ENCODE peak calls at places on chromosome 17, in nine cellular contexts. One of them, this sample, is unnamed.

GRCh38 chr17:82909322-82909904 is 69.6 kb upstream of the ZNF750 start:
- DNase-seq in brain microvascular endothelial cell: no peak
- DNase-seq in kidney epithelial cell: no peak
- DNase-seq in GM23338: no peak
- DNase-seq in mucosa of descending colon: peak; percentile 66
- DNase-seq in endothelial cell: no peak
- DNase-seq in epithelial cell of esophagus: no peak
- DNase-seq in HFF-Myc: no peak
- DNase-seq in endodermal cell: no peak
- DNase-seq in this sample: no peak

GRCh38 chr17:66472123-66472522 is 169.7 kb downstream of the PRKCA start:
- DNase-seq in GM23338: no peak
- DNase-seq in endothelial cell: no peak
- DNase-seq in kidney epithelial cell: no peak
- DNase-seq in mucosa of descending colon: no peak
- DNase-seq in HFF-Myc: no peak
- DNase-seq in epithelial cell of esophagus: no peak
- DNase-seq in endodermal cell: no peak
- DNase-seq in brain microvascular endothelial cell: no peak
- DNase-seq in this sample: no peak

GRCh38 chr17:1379930-1380313 is 20.1 kb downstream of the YWHAE start:
- DNase-seq in endothelial cell: no peak
- DNase-seq in kidney epithelial cell: no peak
- DNase-seq in epithelial cell of esophagus: no peak
- DNase-seq in mucosa of descending colon: no peak
- DNase-seq in endodermal cell: no peak
- DNase-seq in brain microvascular endothelial cell: no peak
- DNase-seq in GM23338: no peak
- DNase-seq in HFF-Myc: no peak
- DNase-seq in this sample: no peak

GRCh38 chr17:34254146-34254545 is 939 bp upstream of the CCL2 start:
- DNase-seq in endothelial cell: no peak
- DNase-seq in brain microvascular endothelial cell: no peak
- DNase-seq in kidney epithelial cell: no peak
- DNase-seq in endodermal cell: no peak
- DNase-seq in epithelial cell of esophagus: no peak
- DNase-seq in HFF-Myc: no peak
- DNase-seq in mucosa of descending colon: no peak
- DNase-seq in GM23338: no peak
- DNase-seq in this sample: no peak

GRCh38 chr17:2070241-2071023 is 15.5 kb downstream of the HIC1 start:
- DNase-seq in brain microvascular endothelial cell: no peak
- DNase-seq in GM23338: peak; percentile 83
- DNase-seq in endothelial cell: no peak
- DNase-seq in epithelial cell of esophagus: no peak
- DNase-seq in HFF-Myc: no peak
- DNase-seq in kidney epithelial cell: no peak
- DNase-seq in endodermal cell: peak; percentile 92
- DNase-seq in mucosa of descending colon: no peak
- DNase-seq in this sample: no peak

GRCh38 chr17:16438557-16439302 is 23.4 kb downstream of the TRPV2 start:
- DNase-seq in kidney epithelial cell: peak; percentile 96
- DNase-seq in mucosa of descending colon: peak; percentile 95
- DNase-seq in HFF-Myc: peak; percentile 99
- DNase-seq in endothelial cell: peak; percentile 95
- DNase-seq in brain microvascular endothelial cell: peak; percentile 99
- DNase-seq in GM23338: peak; percentile 100
- DNase-seq in epithelial cell of esophagus: peak; percentile 100
- DNase-seq in endodermal cell: peak; percentile 100
- DNase-seq in this sample: peak; percentile 97

GRCh38 chr17:79835470-79835899 is 3.8 kb downstream of the CBX4 start:
- DNase-seq in brain microvascular endothelial cell: no peak
- DNase-seq in epithelial cell of esophagus: no peak
- DNase-seq in GM23338: peak; percentile 64
- DNase-seq in endothelial cell: no peak
- DNase-seq in HFF-Myc: no peak
- DNase-seq in endodermal cell: peak; percentile 87
- DNase-seq in mucosa of descending colon: peak; percentile 48
- DNase-seq in kidney epithelial cell: no peak
- DNase-seq in this sample: no peak

GRCh38 chr17:43430936-43431649 is 32.3 kb downstream of the ARL4D start:
- DNase-seq in endodermal cell: peak; percentile 47
- DNase-seq in brain microvascular endothelial cell: no peak
- DNase-seq in HFF-Myc: no peak
- DNase-seq in mucosa of descending colon: no peak
- DNase-seq in GM23338: no peak
- DNase-seq in endothelial cell: no peak
- DNase-seq in epithelial cell of esophagus: no peak
- DNase-seq in kidney epithelial cell: no peak
- DNase-seq in this sample: no peak

GRCh38 chr17:83189013-83189672 is 109.7 kb downstream of the METRNL start:
- DNase-seq in epithelial cell of esophagus: no peak
- DNase-seq in brain microvascular endothelial cell: no peak
- DNase-seq in GM23338: no peak
- DNase-seq in HFF-Myc: no peak
- DNase-seq in kidney epithelial cell: no peak
- DNase-seq in endodermal cell: peak; percentile 36
- DNase-seq in mucosa of descending colon: no peak
- DNase-seq in endothelial cell: no peak
- DNase-seq in this sample: no peak

GRCh38 chr17:1673041-1673790 is 11.5 kb downstream of the PRPF8 start:
- DNase-seq in HFF-Myc: no peak
- DNase-seq in endodermal cell: no peak
- DNase-seq in kidney epithelial cell: no peak
- DNase-seq in brain microvascular endothelial cell: no peak
- DNase-seq in epithelial cell of esophagus: no peak
- DNase-seq in GM23338: no peak
- DNase-seq in endothelial cell: no peak
- DNase-seq in mucosa of descending colon: no peak
- DNase-seq in this sample: no peak

GRCh38 chr17:69228576-69228975 is at the start of gene ABCA10:
- DNase-seq in endothelial cell: no peak
- DNase-seq in GM23338: no peak
- DNase-seq in endodermal cell: no peak
- DNase-seq in brain microvascular endothelial cell: no peak
- DNase-seq in mucosa of descending colon: no peak
- DNase-seq in kidney epithelial cell: no peak
- DNase-seq in epithelial cell of esophagus: no peak
- DNase-seq in HFF-Myc: no peak
- DNase-seq in this sample: no peak

GRCh38 chr17:80830020-80830780 is 161.4 kb upstream of the CHMP6 start:
- DNase-seq in GM23338: no peak
- DNase-seq in HFF-Myc: no peak
- DNase-seq in endothelial cell: no peak
- DNase-seq in endodermal cell: no peak
- DNase-seq in brain microvascular endothelial cell: no peak
- DNase-seq in epithelial cell of esophagus: no peak
- DNase-seq in mucosa of descending colon: no peak
- DNase-seq in kidney epithelial cell: no peak
- DNase-seq in this sample: no peak

GRCh38 chr17:38617074-38617860 is 11.5 kb upstream of the SRCIN1 start:
- DNase-seq in endodermal cell: peak; percentile 72
- DNase-seq in brain microvascular endothelial cell: no peak
- DNase-seq in epithelial cell of esophagus: no peak
- DNase-seq in kidney epithelial cell: no peak
- DNase-seq in endothelial cell: no peak
- DNase-seq in GM23338: peak; percentile 37
- DNase-seq in HFF-Myc: no peak
- DNase-seq in mucosa of descending colon: no peak
- DNase-seq in this sample: no peak

GRCh38 chr17:46910179-46910927 is 12.6 kb upstream of the GOSR2 start:
- DNase-seq in mucosa of descending colon: no peak
- DNase-seq in endodermal cell: no peak
- DNase-seq in kidney epithelial cell: no peak
- DNase-seq in brain microvascular endothelial cell: no peak
- DNase-seq in GM23338: no peak
- DNase-seq in HFF-Myc: no peak
- DNase-seq in endothelial cell: no peak
- DNase-seq in epithelial cell of esophagus: no peak
- DNase-seq in this sample: no peak

GRCh38 chr17:37168731-37169353 is 206.9 kb upstream of the C17orf78 start:
- DNase-seq in endothelial cell: no peak
- DNase-seq in HFF-Myc: no peak
- DNase-seq in endodermal cell: no peak
- DNase-seq in kidney epithelial cell: no peak
- DNase-seq in epithelial cell of esophagus: no peak
- DNase-seq in brain microvascular endothelial cell: no peak
- DNase-seq in GM23338: no peak
- DNase-seq in mucosa of descending colon: no peak
- DNase-seq in this sample: no peak

GRCh38 chr17:66383353-66383752 is 80.9 kb downstream of the PRKCA start:
- DNase-seq in brain microvascular endothelial cell: peak; percentile 68
- DNase-seq in HFF-Myc: peak; percentile 80
- DNase-seq in endothelial cell: no peak
- DNase-seq in kidney epithelial cell: no peak
- DNase-seq in GM23338: no peak
- DNase-seq in endodermal cell: no peak
- DNase-seq in epithelial cell of esophagus: no peak
- DNase-seq in mucosa of descending colon: no peak
- DNase-seq in this sample: no peak

GRCh38 chr17:56808503-56808902 is 25.2 kb downstream of the C17orf67 start:
- DNase-seq in endodermal cell: no peak
- DNase-seq in epithelial cell of esophagus: peak; percentile 89
- DNase-seq in mucosa of descending colon: no peak
- DNase-seq in brain microvascular endothelial cell: no peak
- DNase-seq in GM23338: no peak
- DNase-seq in kidney epithelial cell: no peak
- DNase-seq in HFF-Myc: no peak
- DNase-seq in endothelial cell: no peak
- DNase-seq in this sample: no peak

GRCh38 chr17:68383443-68384321 is 73.6 kb downstream of the WIPI1 start:
- DNase-seq in kidney epithelial cell: no peak
- DNase-seq in endodermal cell: peak; percentile 36
- DNase-seq in epithelial cell of esophagus: no peak
- DNase-seq in brain microvascular endothelial cell: peak; percentile 91
- DNase-seq in endothelial cell: no peak
- DNase-seq in GM23338: no peak
- DNase-seq in mucosa of descending colon: no peak
- DNase-seq in HFF-Myc: peak; percentile 82
- DNase-seq in this sample: no peak

DNA sequence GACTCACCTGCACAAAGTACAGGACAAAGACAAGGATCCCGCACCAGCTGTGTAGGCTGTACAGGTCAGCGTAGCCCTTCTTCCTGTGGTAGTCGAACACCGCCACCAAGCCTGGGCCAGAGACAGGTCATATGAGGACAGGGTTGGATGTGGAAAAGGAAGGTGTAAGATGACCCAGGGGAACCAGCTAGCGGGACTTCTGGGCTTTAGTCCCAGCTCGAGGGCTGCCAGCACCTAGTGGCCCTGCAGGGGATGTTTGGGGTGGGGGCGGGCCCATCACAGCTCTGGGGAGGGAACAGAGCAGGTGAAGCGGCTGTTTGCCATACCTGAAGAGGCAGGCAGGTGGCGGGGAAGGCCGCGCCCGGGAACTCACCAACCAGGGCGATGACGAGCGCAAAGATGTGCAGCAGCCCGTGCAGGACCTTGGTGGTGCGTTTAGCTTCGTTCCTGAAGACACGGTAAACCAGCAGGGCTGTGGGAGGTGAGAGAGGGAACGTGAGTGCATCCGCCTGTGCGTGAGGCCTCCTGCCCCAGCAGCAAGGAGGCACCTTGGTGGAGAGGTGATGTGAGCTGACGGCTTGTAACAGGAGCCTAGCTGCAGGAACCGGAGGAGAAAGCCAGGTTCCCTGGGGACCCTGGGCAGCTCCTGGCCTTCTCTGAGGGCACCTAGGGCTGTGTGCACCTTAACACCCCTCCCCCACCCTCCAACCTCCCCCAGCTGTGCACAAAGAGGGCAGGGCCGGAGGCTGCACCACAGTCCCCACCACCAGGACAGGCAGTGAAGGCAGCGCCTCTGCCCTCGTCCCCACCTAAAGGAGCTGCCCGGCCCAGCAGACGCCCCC is 10.2 kb downstream of the CYB561 start:
- DNase-seq in mucosa of descending colon: peak; percentile 68
- DNase-seq in GM23338: peak; percentile 84
- DNase-seq in kidney epithelial cell: no peak
- DNase-seq in HFF-Myc: no peak
- DNase-seq in epithelial cell of esophagus: peak; percentile 49
- DNase-seq in endothelial cell: no peak
- DNase-seq in brain microvascular endothelial cell: no peak
- DNase-seq in endodermal cell: peak; percentile 87
- DNase-seq in this sample: no peak
- TF ChIP-seq CTCF in mucosa of descending colon: peak; percentile 10
- TF ChIP-seq CTCF in GM23338: peak; percentile 70
- TF ChIP-seq CTCF in kidney epithelial cell: peak; percentile 8
- TF ChIP-seq CTCF in HFF-Myc: no peak
- TF ChIP-seq CTCF in epithelial cell of esophagus: peak; percentile 56
- TF ChIP-seq CTCF in endothelial cell: no peak
- TF ChIP-seq CTCF in brain microvascular endothelial cell: no peak
- TF ChIP-seq CTCF in endodermal cell: peak; percentile 62
- TF ChIP-seq CTCF in this sample: no peak

DNA sequence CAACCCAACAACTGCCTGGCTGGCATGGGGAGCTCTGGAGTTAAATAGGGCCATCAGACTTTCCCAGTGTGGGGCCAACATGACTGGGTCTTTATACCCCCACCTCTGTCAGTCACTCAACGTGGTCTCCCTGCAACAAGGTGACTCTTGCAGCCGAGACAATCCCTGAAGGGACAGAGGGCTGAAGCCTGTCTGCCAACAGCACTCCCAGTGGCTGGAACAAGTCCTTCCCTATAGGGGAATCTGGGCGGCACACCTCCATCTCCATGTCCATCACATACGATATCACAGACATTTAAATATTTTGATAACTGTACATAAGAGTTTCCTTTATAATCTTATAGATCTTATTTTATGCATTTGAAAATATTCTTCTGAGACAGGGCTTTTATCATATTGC is 4.8 kb upstream of the MAPT start:
- DNase-seq in kidney epithelial cell: no peak
- DNase-seq in GM23338: peak; percentile 55
- DNase-seq in HFF-Myc: no peak
- DNase-seq in epithelial cell of esophagus: no peak
- DNase-seq in endothelial cell: no peak
- DNase-seq in mucosa of descending colon: no peak
- DNase-seq in endodermal cell: peak; percentile 78
- DNase-seq in brain microvascular endothelial cell: no peak
- DNase-seq in this sample: no peak
- TF ChIP-seq CTCF in kidney epithelial cell: peak; percentile 18
- TF ChIP-seq CTCF in GM23338: peak; percentile 60
- TF ChIP-seq CTCF in HFF-Myc: no peak
- TF ChIP-seq CTCF in epithelial cell of esophagus: peak; percentile 34
- TF ChIP-seq CTCF in endothelial cell: no peak
- TF ChIP-seq CTCF in mucosa of descending colon: no peak
- TF ChIP-seq CTCF in endodermal cell: peak; percentile 74
- TF ChIP-seq CTCF in brain microvascular endothelial cell: peak; percentile 41
- TF ChIP-seq CTCF in this sample: peak; percentile 10

GRCh38 chr17:4074831-4075495 is 67.9 kb downstream of the ZZEF1 start:
- DNase-seq in GM23338: peak; percentile 73
- DNase-seq in mucosa of descending colon: no peak
- DNase-seq in endothelial cell: peak; percentile 32
- DNase-seq in endodermal cell: peak; percentile 62
- DNase-seq in HFF-Myc: peak; percentile 15
- DNase-seq in brain microvascular endothelial cell: no peak
- DNase-seq in epithelial cell of esophagus: peak; percentile 61
- DNase-seq in kidney epithelial cell: peak; percentile 9
- DNase-seq in this sample: no peak
- TF ChIP-seq CTCF in GM23338: peak; percentile 82
- TF ChIP-seq CTCF in mucosa of descending colon: peak; percentile 13
- TF ChIP-seq CTCF in endothelial cell: peak; percentile 45
- TF ChIP-seq CTCF in endodermal cell: peak; percentile 83
- TF ChIP-seq CTCF in HFF-Myc: peak; percentile 71
- TF ChIP-seq CTCF in brain microvascular endothelial cell: peak; percentile 77
- TF ChIP-seq CTCF in epithelial cell of esophagus: peak; percentile 76
- TF ChIP-seq CTCF in kidney epithelial cell: peak; percentile 67
- TF ChIP-seq CTCF in this sample: peak; percentile 66

GRCh38 chr17:13940858-13941665 is 128.2 kb upstream of the COX10 start:
- DNase-seq in GM23338: peak; percentile 34
- DNase-seq in HFF-Myc: no peak
- DNase-seq in brain microvascular endothelial cell: peak; percentile 5
- DNase-seq in kidney epithelial cell: no peak
- DNase-seq in endothelial cell: no peak
- DNase-seq in mucosa of descending colon: no peak
- DNase-seq in endodermal cell: peak; percentile 73
- DNase-seq in epithelial cell of esophagus: peak; percentile 1
- DNase-seq in this sample: no peak
- TF ChIP-seq CTCF in GM23338: peak; percentile 12
- TF ChIP-seq CTCF in HFF-Myc: no peak
- TF ChIP-seq CTCF in brain microvascular endothelial cell: no peak
- TF ChIP-seq CTCF in kidney epithelial cell: no peak
- TF ChIP-seq CTCF in endothelial cell: no peak
- TF ChIP-seq CTCF in mucosa of descending colon: no peak
- TF ChIP-seq CTCF in endodermal cell: peak; percentile 50
- TF ChIP-seq CTCF in epithelial cell of esophagus: no peak
- TF ChIP-seq CTCF in this sample: no peak

This sample was measured in heart right ventricle.